ENCODE peak calls at places on chromosomes 4 and X, in four cellular contexts. J, U, G and V are unnamed samples.

GRCh38 chr4:173056708-173057107 is 111.9 kb upstream of the GALNT7 start:
- DNase-seq in J (no peak), U (no peak), G (no peak), V (no peak)

GRCh38 chr4:159460408-159460807 is 357.5 kb downstream of the RAPGEF2 start:
- DNase-seq in J (no peak), U (no peak), G (no peak), V (no peak)

GRCh38 chrX:15566244-15566643 is 34.5 kb downstream of the ACE2 start:
- DNase-seq in J (peak; percentile 17), U (no peak), G (no peak), V (no peak)

GRCh38 chr4:150579591-150580234 is 2.2 kb upstream of the MAB21L2 start:
- DNase-seq in J (no peak), U (no peak), G (no peak), V (peak; percentile 57)

GRCh38 chrX:281166-281999 is at the start of gene PLCXD1:
- DNase-seq in J (peak; percentile 64), U (no peak), G (peak; percentile 85), V (peak; percentile 90)

GRCh38 chr4:75180790-75181776 is 248.2 kb downstream of the PARM1 start:
- DNase-seq in J (no peak), U (peak; percentile 48), G (no peak), V (peak; percentile 26)

GRCh38 chrX:151458824-151459223 is 61.8 kb downstream of the VMA21 start:
- DNase-seq in J (no peak), U (no peak), G (peak; percentile 2), V (no peak)

GRCh38 chrX:54447461-54447860 is 7.3 kb downstream of the TSR2 start:
- DNase-seq in J (no peak), U (no peak), G (no peak), V (no peak)

GRCh38 chr4:74539043-74539790 is 94.3 kb downstream of the AREG start:
- DNase-seq in J (no peak), U (no peak), G (peak; percentile 39), V (no peak)

GRCh38 chrX:30219372-30219771 is 4.0 kb downstream of the MAGEB2 start:
- DNase-seq in J (no peak), U (no peak), G (no peak), V (peak; percentile 11)

DNA sequence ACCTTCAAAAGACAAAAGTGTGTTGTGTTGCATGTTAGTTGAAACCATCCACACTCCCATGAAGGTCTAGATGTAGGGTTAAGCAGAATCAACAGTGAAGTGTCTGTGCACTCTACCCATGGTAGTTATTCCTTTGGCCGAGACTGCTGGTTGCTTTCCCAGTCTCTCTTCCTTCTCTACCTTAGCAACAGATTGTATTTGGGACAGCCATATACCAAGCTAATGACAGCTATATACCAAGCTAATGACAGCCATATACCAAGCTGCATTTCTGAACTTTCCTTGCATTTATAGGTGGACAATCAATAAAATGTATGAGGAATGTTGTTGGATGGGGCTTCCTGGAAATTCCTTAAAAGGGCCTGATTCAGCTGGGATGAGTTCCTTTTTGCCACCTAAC is 80.5 kb upstream of the ENPEP start:
- DNase-seq in J (no peak), U (no peak), G (no peak), V (no peak)
- TF ChIP-seq CREM in J (no peak), U (no peak), G (no peak), V (no peak)

GRCh38 chr4:125187621-125188176 is 127.1 kb upstream of the FAT4 start:
- DNase-seq in J (no peak), U (no peak), G (no peak), V (no peak)
- TF ChIP-seq CREM in J (no peak), U (no peak), G (no peak), V (no peak)

DNA sequence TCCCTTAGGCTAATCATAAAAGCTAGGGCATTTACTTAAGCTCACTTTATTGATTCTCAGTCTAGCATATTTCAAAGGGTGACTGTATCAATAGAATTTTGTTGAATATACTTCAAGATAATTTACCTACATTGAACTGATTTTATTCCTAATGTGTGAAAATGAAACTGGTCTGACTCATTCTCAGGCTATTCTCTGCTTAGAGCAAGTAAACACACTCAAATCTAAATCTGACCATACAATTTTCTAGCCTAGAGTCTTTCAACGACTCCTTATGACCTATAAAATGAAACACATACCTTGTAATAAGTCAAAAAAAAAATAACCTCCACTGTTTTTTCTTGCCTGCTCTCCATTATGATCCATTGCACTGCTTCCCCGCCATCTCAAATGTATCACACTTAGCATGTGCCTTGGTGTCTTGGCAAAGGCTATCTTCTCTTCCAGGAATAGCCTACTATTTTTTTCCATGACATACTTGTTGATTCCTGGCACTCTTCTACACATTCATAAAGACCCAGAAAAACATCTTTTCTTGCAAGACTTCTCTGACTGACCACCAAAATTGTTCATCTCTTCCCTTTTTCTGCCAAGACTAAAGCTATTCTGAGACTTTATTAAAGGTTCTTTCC is 965.1 kb upstream of the HS3ST1 start:
- DNase-seq in J (no peak), U (no peak), G (no peak), V (no peak)
- TF ChIP-seq CREM in J (no peak), U (no peak), G (no peak), V (no peak)

DNA sequence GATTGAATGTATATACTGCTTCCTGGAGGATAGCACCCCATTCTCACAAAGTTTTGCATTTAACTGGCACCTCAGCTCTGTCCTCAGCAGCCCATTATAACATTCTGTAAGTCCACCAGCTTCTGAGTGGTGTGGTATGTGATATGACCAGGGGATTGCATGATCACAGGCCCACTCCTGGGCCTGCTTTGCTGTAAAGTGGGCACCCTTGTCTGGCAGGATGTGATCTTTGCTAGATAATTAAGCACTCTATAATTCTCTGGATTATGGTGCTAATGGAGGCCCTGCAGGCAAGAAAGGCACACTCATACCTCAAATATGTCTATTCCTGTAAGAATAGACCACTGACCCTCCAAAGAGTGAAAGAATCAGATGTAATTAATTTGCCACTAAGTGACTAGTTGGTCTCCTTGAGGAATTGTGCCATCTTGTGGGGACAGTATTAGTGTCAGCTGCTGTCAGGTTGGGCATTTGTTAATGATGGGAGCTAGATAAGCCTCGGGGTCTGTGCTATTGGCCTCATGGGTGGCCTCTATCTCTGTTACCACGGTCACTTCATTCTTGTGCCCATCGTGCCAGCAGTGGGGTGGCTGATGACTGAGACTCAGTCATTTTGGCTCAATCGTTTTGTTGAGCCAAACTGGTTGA is 2.2 kb upstream of the CFI start:
- DNase-seq in J (no peak), U (peak; percentile 7), G (peak; percentile 57), V (peak; percentile 18)
- TF ChIP-seq CREM in J (no peak), U (no peak), G (no peak), V (no peak)

DNA sequence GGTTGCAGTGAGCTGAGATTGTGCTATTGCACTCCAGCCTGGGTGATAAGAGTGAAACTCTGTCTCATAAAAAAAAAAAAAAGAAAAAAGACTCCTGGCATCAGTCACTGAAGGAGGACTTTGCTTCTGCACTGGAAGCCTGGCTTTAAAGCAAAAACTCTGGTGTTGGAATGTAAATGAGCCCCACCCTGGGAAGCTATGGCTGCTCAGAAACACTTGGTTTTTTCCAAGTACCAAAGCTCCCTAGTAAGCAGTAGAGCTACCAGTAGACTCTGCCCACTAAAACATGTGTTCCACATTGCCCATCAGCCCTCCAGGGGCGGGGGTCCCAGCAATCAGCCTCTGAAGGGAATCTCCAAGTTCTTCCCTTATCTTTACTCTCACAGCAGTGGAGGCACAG is 154.4 kb downstream of the SHROOM3 start:
- DNase-seq in J (no peak), U (no peak), G (no peak), V (no peak)
- TF ChIP-seq CREM in J (no peak), U (no peak), G (no peak), V (no peak)